ENCODE peak calls at places on chromosomes 11 and 22, in seven cellular contexts. H, G, L, U, E, O and M are unnamed samples.

GRCh38 chr11:45816614-45817013 is 11.7 kb downstream of the SLC35C1 start:
- DNase-seq in G (no peak), O (peak; percentile 82), U (no peak), L (no peak), H (no peak), E (peak; percentile 63), M (no peak)

GRCh38 chr11:15127341-15127740 is 12.6 kb downstream of the INSC start:
- DNase-seq in U (no peak), O (no peak), G (no peak), E (no peak), L (no peak), H (no peak), M (no peak)

GRCh38 chr11:1736447-1736992 is 13.9 kb downstream of the IFITM10 start:
- DNase-seq in E (no peak), U (no peak), O (no peak), G (no peak), H (no peak), L (no peak), M (no peak)

GRCh38 chr11:17472467-17472866 is 4.2 kb downstream of the ABCC8 start:
- DNase-seq in G (no peak), O (no peak), E (peak; percentile 57), L (no peak), U (no peak), H (no peak), M (no peak)

GRCh38 chr11:27274854-27275395 is 88.1 kb downstream of the CCDC34 start:
- DNase-seq in H (no peak), G (no peak), U (no peak), O (no peak), L (no peak), E (no peak), M (no peak)

GRCh38 chr11:115765803-115766239 is 261.6 kb upstream of the CADM1 start:
- DNase-seq in G (no peak), O (no peak), H (no peak), U (no peak), L (no peak), E (no peak), M (no peak)

GRCh38 chr11:61486004-61486615 is 22.4 kb upstream of the LRRC10B start:
- DNase-seq in O (no peak), H (no peak), E (no peak), U (no peak), L (no peak), G (no peak), M (no peak)

GRCh38 chr11:18332302-18332701 is 9.9 kb downstream of the GTF2H1 start:
- DNase-seq in L (no peak), H (no peak), U (no peak), E (no peak), O (no peak), G (peak; percentile 57), M (peak; percentile 28)

GRCh38 chr11:92269021-92269420 is 44.4 kb downstream of the FAT3 start:
- DNase-seq in U (no peak), H (no peak), G (no peak), E (no peak), O (no peak), L (peak; percentile 30), M (no peak)

GRCh38 chr11:12008790-12009616 is 577 bp upstream of the DKK3 start:
- DNase-seq in G (no peak), E (peak; percentile 89), O (peak; percentile 94), H (no peak), L (peak; percentile 89), U (no peak), M (no peak)

GRCh38 chr11:898160-898517 is 12.5 kb downstream of the CHID1 start:
- DNase-seq in E (peak; percentile 73), L (peak; percentile 39), O (peak; percentile 77), H (peak; percentile 54), G (no peak), U (no peak), M (no peak)

GRCh38 chr22:31492151-31492550 is 2.5 kb upstream of the EIF4ENIF1 start:
- DNase-seq in G (no peak), H (no peak), E (no peak), U (no peak), O (no peak), L (no peak), M (no peak)
- H3K27ac ChIP-seq in G (no peak overlapping the region), H (peak overlapping the region; percentile 98), E (no peak overlapping the region), U (peak overlapping the region; percentile 92), O (no peak overlapping the region), L (no peak overlapping the region), M (no peak overlapping the region)

DNA sequence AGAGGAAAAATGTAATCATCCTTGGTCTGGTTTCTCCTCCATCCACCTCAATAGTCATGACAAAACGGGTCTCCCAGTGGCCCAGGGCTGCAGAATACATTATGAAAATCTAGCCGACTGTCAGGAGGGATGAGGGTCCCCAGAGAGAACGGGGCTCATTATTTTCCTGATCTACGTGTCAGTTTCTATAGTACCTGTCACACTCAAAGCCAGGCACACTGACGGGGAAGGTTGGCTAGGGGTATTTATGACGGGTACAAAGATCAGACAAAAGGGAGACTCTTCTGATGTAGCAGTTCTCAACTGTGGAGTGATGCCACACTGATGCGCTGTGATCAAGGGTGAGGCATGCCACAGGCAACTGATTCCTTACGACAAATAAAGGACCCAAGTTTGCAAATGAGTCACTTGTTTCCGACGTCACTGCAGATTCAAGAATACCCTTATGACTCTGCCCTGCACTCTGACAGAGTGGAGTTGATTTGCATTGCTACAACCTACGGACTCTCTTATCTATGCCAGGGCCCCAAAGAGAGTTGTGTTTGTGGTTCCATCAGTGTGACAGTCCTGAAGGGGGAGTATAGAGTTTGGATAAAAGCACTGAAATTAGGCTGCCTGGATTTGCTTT is 188.2 kb upstream of the TBCEL start:
- DNase-seq in E (no peak), H (no peak), U (no peak), G (no peak), O (no peak), L (no peak), M (no peak)
- H3K27me3 ChIP-seq in E (no peaks in the 10 kb centered on the region), H (no peaks in the 10 kb centered on the region), U (no peaks in the 10 kb centered on the region), G (no peaks in the 10 kb centered on the region), O (no peaks in the 10 kb centered on the region), L (no peaks in the 10 kb centered on the region), M (no peaks in the 10 kb centered on the region)

GRCh38 chr22:44154431-44154942 is 26.2 kb upstream of the PARVG start:
- DNase-seq in E (no peak), H (peak; percentile 4), O (no peak), U (peak; percentile 6), L (no peak), G (no peak), M (no peak)
- H3K27ac ChIP-seq in E (no peak overlapping the region), H (no peak overlapping the region), O (no peak overlapping the region), U (no peak overlapping the region), L (no peak overlapping the region), G (no peak overlapping the region), M (no peak overlapping the region)

GRCh38 chr11:65059523-65059922 is 1.2 kb upstream of the NAALADL1 start:
- DNase-seq in L (no peak), G (no peak), O (no peak), H (no peak), E (no peak), U (no peak), M (no peak)
- H3K27me3 ChIP-seq in L (no peaks in the 10 kb centered on the region), G (no peaks in the 10 kb centered on the region), O (no peaks in the 10 kb centered on the region), H (no peaks in the 10 kb centered on the region), E (no peaks in the 10 kb centered on the region), U (no peaks in the 10 kb centered on the region), M (no peaks in the 10 kb centered on the region)

DNA sequence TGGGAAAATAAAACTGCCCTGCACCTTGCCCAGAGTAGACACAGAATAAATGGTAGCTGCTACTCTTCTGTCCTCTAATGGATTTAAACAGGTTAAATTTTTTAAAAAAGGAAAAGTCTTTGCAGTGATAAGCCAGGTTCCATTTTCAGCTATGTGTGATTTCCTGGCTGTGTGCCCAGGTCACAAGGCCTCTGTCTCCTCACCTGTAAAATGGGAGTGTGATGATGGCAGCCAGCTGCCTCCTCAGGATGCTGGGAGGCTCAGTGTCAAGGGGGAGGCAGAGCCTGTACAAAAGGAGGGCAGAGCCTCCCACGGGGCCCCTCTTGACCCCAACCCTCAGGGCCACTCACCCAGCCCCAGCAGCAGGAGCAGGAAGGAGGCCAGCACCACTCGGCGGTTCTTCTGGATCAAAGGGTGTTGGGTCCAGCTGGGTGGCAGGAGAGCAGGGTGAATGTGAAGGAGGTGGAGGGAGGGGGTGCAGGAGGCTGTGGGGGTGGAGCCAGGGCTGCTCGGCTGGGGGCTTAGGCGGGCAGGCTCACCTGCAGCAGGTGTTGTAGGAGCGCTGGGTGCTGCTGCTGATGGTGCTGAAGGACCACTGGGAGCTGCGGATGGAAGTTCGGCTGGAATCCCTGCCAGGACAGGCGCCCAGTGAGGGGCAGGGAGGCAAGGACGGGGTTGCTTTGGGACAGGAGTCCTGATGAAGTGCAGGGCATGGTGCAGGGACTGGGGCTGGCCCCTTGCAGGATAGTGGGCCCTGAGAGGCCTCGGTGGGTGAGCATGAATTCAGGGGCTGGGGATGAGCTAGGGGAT is 1.9 kb downstream of the TMEM134 start:
- DNase-seq in H (no peak), L (no peak), G (no peak), E (no peak), U (no peak), O (no peak), M (no peak)
- H3K27ac ChIP-seq in H (no peak overlapping the region), L (no peak overlapping the region), G (peak overlapping the region; percentile 81), E (no peak overlapping the region), U (peak overlapping the region; percentile 95), O (no peak overlapping the region), M (no peak overlapping the region)

GRCh38 chr11:102407901-102408300 is 44.7 kb downstream of the TMEM123 start:
- DNase-seq in L (no peak), G (no peak), H (no peak), E (no peak), U (no peak), O (no peak), M (no peak)
- H3K27me3 ChIP-seq in L (no peaks in the 10 kb centered on the region), G (no peaks in the 10 kb centered on the region), H (no peaks in the 10 kb centered on the region), E (no peaks in the 10 kb centered on the region), U (no peaks in the 10 kb centered on the region), O (no peaks in the 10 kb centered on the region), M (no peaks in the 10 kb centered on the region)

DNA sequence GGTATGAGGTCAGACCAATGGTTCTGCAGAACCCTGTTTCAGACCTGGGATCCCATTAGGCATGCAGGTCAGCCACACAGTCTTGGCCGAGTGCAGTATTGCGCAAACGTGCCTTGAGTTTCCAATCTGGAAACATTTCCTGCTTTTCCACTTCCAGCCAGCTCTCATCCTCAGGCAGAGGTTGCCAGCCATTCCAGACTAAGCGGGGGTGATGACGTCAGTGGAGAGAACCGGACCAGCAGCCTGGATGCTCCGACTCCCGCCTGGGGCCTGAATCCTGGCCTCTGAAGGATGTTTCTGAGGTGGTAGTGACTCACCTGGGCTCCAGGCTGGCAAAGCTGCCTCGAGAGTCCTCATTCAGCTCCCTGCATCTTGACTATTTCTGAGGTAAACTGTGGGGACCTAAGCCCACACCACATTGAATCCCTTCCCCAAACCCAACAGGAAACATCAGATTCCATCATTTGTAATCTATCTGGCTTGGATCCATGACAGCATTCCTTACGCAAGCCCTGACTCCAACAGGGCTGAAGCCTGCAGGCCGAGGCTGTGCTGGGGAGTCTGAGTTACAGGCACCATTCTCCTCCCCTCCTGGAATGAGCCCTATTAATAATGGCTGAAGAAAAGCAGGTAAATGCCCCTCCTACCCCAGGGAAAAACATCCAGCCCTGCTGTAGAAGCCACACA is 83.0 kb downstream of the ABTB2 start:
- DNase-seq in E (no peak), G (no peak), L (no peak), H (peak; percentile 91), O (no peak), U (peak; percentile 63), M (no peak)
- H3K27ac ChIP-seq in E (no peak overlapping the region), G (no peak overlapping the region), L (peak overlapping the region; percentile 60), H (peak overlapping the region; percentile 71), O (no peak overlapping the region), U (peak overlapping the region; percentile 17), M (no peak overlapping the region)

DNA sequence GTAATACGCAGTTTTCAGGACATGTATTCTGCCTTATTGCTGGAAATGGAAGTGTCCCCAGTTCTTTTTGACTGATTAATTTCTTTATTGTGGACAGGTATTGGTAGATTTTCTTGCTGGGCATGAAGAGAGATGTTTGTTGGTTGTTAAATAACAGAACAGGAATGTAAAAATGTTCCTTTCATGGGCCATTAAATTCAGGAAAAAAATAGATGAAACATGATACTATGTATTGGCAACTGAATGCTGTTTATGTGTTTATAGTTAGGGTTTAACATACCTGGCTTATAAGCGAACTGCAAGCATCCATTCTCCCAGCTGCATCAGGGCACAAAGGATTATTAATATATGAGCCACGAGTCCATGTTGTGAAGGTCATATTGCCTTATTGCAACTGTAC is 368.4 kb downstream of the NELL1 start:
- DNase-seq in H (no peak), E (no peak), O (no peak), U (no peak), L (no peak), G (no peak), M (no peak)
- H3K27me3 ChIP-seq in H (no peaks in the 10 kb centered on the region), E (no peaks in the 10 kb centered on the region), O (peaks cover 98% of the 10 kb centered on the region), U (no peaks in the 10 kb centered on the region), L (no peaks in the 10 kb centered on the region), G (no peaks in the 10 kb centered on the region), M (no peaks in the 10 kb centered on the region)